ENCODE peak calls at places on chromosomes 2 and 18, in seven cellular contexts. Y is GM23248, V is PC-9, X is HCT116, U is hepatocyte, T is GM23338, J is K562. K is an unnamed sample.

GRCh38 chr2:131035112-131035825 is 58.0 kb downstream of the FAM168B start:
- DNase-seq in T (peak; percentile 46), V (no peak), J (no peak), U (no peak), X (no peak), Y (peak; percentile 57), K (no peak)

GRCh38 chr18:31486165-31486564 is 11.8 kb upstream of the DSG2 start:
- DNase-seq in U (peak; percentile 57), J (no peak), V (no peak), X (no peak), Y (no peak), T (no peak), K (no peak)

GRCh38 chr2:159226059-159226461 is 60.4 kb downstream of the WDSUB1 start:
- DNase-seq in Y (peak; percentile 85), V (peak; percentile 42), J (peak; percentile 33), U (no peak), X (peak; percentile 29), T (no peak), K (peak; percentile 64)

GRCh38 chr2:142965464-142965863 is 88.0 kb downstream of the KYNU start:
- DNase-seq in V (no peak), Y (peak; percentile 65), U (no peak), T (no peak), J (no peak), X (no peak), K (no peak)

GRCh38 chr2:67448648-67449047 is 51.5 kb downstream of the ETAA1 start:
- DNase-seq in J (no peak), X (no peak), Y (no peak), U (no peak), V (no peak), T (no peak), K (no peak)

GRCh38 chr2:53053958-53054357 is 713.6 kb upstream of the CHAC2 start:
- DNase-seq in X (no peak), U (no peak), J (no peak), T (no peak), Y (peak; percentile 3), V (no peak), K (no peak)

GRCh38 chr2:99545066-99545465 is 55.2 kb upstream of the REV1 start:
- DNase-seq in X (no peak), U (no peak), V (no peak), T (peak; percentile 16), J (no peak), Y (peak; percentile 20), K (no peak)

GRCh38 chr2:26642437-26642836 is 1.3 kb upstream of the CIB4 start:
- DNase-seq in X (no peak), T (no peak), V (no peak), U (no peak), Y (no peak), J (no peak), K (no peak)

GRCh38 chr2:23801396-23801795 is 125.5 kb downstream of the ATAD2B start:
- DNase-seq in J (no peak), Y (peak; percentile 80), U (no peak), V (peak; percentile 52), T (no peak), X (no peak), K (no peak)

GRCh38 chr2:40363631-40364030 is 88.3 kb downstream of the SLC8A1 start:
- DNase-seq in V (no peak), T (no peak), Y (peak; percentile 57), J (no peak), U (no peak), X (no peak), K (no peak)

DNA sequence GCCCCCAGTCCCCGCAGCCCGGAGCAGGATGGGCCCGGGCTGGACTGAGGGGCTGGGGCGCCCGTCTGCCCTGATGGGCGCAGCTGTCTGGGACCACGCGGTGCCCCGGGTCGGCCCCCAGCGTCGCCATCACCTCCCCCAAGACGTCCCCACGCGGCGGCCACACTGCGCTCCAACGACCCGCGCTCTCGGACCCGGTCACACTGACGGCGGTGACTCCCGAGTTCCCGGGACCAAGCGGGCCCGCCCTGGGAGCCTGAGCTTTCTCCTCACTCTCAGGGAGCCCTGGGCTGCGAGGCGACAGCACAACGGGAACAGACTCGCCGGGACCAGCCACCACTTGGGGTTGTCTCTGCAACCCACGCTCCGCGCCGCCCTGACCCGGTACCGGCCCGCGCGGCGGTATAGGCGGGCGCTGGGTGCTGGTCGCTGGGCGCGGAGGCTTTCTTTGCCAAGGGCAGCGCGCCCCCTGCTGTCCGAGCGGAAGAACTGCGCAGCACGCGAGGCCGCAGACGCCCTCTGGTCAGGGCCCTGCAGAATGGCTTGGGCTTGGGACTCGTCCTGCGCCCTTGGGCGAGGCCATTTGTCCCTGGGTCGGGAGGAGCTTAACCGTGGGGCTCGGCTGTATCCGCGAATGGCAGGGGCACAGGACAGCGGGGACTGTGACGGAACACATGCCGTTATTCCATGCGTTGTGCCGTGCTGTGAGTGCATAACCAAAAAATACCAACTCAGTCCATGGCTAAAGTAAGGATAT is 54.8 kb upstream of the ANKRD62 start:
- DNase-seq in U (peak; percentile 88), V (peak; percentile 57), X (peak; percentile 78), J (peak; percentile 80), Y (peak; percentile 87), T (peak; percentile 86), K (peak; percentile 73)
- TF ChIP-seq EZH2 in U (no peak), V (no peak), X (no peak), J (no peak), Y (no peak), T (no peak), K (no peak)

GRCh38 chr2:151828143-151828889 is at the start of gene ARL5A:
- DNase-seq in T (peak; percentile 95), X (peak; percentile 89), Y (peak; percentile 97), U (peak; percentile 98), J (peak; percentile 99), V (peak; percentile 72), K (peak; percentile 96)
- H2AFZ ChIP-seq in T (peak within 1 kb of the TSS; percentile 99), X (peak within 1 kb of the TSS; percentile 90), Y (peak within 1 kb of the TSS; percentile 99), U (peak within 1 kb of the TSS; percentile 91), J (peak within 1 kb of the TSS; percentile 93), V (peak within 1 kb of the TSS; percentile 81), K (peak within 1 kb of the TSS; percentile 91)

GRCh38 chr2:172021955-172022354 is 22.2 kb downstream of the METAP1D start:
- DNase-seq in T (peak; percentile 37), V (no peak), Y (peak; percentile 65), U (no peak), J (no peak), X (no peak), K (no peak)

GRCh38 chr2:172021074-172021931 is 21.6 kb downstream of the METAP1D start:
- DNase-seq in T (peak; percentile 39), U (peak; percentile 12), V (peak; percentile 67), X (no peak), J (no peak), Y (no peak), K (no peak)
- H3K4me3 ChIP-seq in T (peak overlapping the region; percentile 5), U (no peak overlapping the region), V (peak overlapping the region; percentile 0), X (no peak overlapping the region), J (no peak overlapping the region), Y (peak overlapping the region; percentile 9), K (no peak overlapping the region)

GRCh38 chr2:46590319-46590718 is 111.0 kb downstream of the TMEM247 start:
- DNase-seq in U (no peak), J (no peak), T (no peak), X (no peak), V (no peak), Y (no peak), K (no peak)

GRCh38 chr2:46589381-46589780 is 110.0 kb downstream of the TMEM247 start:
- DNase-seq in Y (no peak), U (no peak), X (no peak), J (no peak), T (no peak), V (peak; percentile 49), K (no peak)

DNA sequence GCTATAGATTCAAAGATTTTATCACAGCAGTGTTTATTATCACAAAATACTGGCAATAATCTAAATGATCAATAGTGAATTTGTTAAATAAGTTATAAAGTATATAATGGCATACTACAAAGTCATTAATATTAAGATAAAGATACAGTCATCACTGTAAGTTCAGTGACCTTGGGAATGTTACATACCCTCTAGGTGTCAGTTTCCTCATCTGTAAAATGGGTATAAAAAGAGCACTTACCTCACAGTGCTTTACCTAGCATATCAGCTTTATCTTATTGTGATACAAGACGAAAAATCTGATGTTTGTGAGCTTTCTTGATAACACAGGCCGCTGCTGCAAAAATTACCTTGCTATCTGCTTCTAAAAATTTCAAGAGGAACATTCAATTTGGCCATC is 112.2 kb downstream of the TMEM247 start:
- DNase-seq in Y (no peak), J (no peak), U (no peak), V (no peak), X (no peak), T (no peak), K (no peak)
- TF ChIP-seq EZH2 in Y (no peak), J (no peak), U (no peak), V (no peak), X (no peak), T (no peak), K (no peak)

GRCh38 chr2:106694960-106695470 is 191.0 kb downstream of the ST6GAL2 start:
- DNase-seq in V (no peak), J (no peak), T (no peak), U (no peak), X (no peak), Y (no peak), K (no peak)
- H2AFZ ChIP-seq in V (no peak overlapping the region), J (no peak overlapping the region), T (no peak overlapping the region), U (no peak overlapping the region), X (no peak overlapping the region), Y (no peak overlapping the region), K (no peak overlapping the region)

DNA sequence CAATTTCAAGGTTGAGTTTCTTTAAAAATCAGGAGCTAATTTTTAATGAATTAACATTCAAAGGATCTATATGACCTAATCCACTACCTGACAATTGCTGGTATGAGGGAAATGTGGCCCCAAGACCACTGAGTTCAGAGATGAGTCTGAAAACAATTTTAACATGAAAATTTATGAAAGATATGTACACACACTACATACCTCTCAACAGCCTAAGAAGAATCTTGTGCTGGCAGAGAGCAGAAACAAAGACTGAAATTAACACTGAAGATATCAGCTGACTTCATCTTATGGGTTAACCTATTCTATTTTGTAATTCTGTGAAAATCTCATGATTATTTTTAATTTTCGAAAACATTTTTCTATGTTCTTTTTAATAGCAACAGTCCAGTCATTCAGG is 1.7 kb downstream of the FAP start:
- DNase-seq in Y (no peak), T (no peak), V (no peak), J (no peak), X (no peak), U (no peak), K (no peak)
- H3K4me3 ChIP-seq in Y (peak overlapping the region; percentile 88), T (no peak overlapping the region), V (no peak overlapping the region), J (no peak overlapping the region), X (no peak overlapping the region), U (peak overlapping the region; percentile 21), K (no peak overlapping the region)

GRCh38 chr2:286774-287392 is 1.0 kb downstream of the ALKAL2 start:
- DNase-seq in V (no peak), Y (no peak), X (no peak), J (no peak), T (peak; percentile 65), U (peak; percentile 16), K (no peak)
- TF ChIP-seq EZH2 in V (no peak), Y (no peak), X (no peak), J (no peak), T (no peak), U (no peak), K (no peak)

GRCh38 chr18:23618862-23619387 is 32.6 kb upstream of the NPC1 start:
- DNase-seq in Y (no peak), V (no peak), U (peak; percentile 54), T (peak; percentile 86), J (no peak), X (no peak), K (no peak)
- H2AFZ ChIP-seq in Y (peak overlapping the region; percentile 86), V (no peak overlapping the region), U (peak overlapping the region; percentile 88), T (peak overlapping the region; percentile 57), J (no peak overlapping the region), X (no peak overlapping the region), K (no peak overlapping the region)

K was measured in MM.1S.